ENCODE peak calls at places on chromosomes 2 and 18, in seven cellular contexts. One of them, this sample, is unnamed.

GRCh38 chr2:164032995-164033394 is 297.2 kb upstream of the FIGN start:
- DNase-seq in WERI-Rb-1: no peak
- DNase-seq in kidney epithelial cell: no peak
- DNase-seq in Peyer's patch: no peak
- DNase-seq in MCF 10A: no peak
- DNase-seq in HL-60: no peak
- DNase-seq in foreskin fibroblast: no peak
- DNase-seq in this sample: no peak

GRCh38 chr2:134178109-134178877 is 75.6 kb upstream of the MGAT5 start:
- DNase-seq in WERI-Rb-1: peak
- DNase-seq in kidney epithelial cell: no peak
- DNase-seq in Peyer's patch: no peak
- DNase-seq in MCF 10A: no peak
- DNase-seq in HL-60: no peak
- DNase-seq in foreskin fibroblast: no peak
- DNase-seq in this sample: no peak

GRCh38 chr2:239611222-239611795 is 210.5 kb upstream of the HDAC4 start:
- DNase-seq in WERI-Rb-1: no peak
- DNase-seq in kidney epithelial cell: no peak
- DNase-seq in Peyer's patch: no peak
- DNase-seq in MCF 10A: no peak
- DNase-seq in HL-60: no peak
- DNase-seq in foreskin fibroblast: no peak
- DNase-seq in this sample: no peak

GRCh38 chr18:63888473-63889190 is 1.1 kb downstream of the SERPINB2 start:
- DNase-seq in WERI-Rb-1: no peak
- DNase-seq in kidney epithelial cell: no peak
- DNase-seq in Peyer's patch: no peak
- DNase-seq in MCF 10A: peak
- DNase-seq in HL-60: peak
- DNase-seq in foreskin fibroblast: peak
- DNase-seq in this sample: no peak

GRCh38 chr2:161547130-161547529 is 77.1 kb upstream of the SLC4A10 start:
- DNase-seq in WERI-Rb-1: no peak
- DNase-seq in kidney epithelial cell: no peak
- DNase-seq in Peyer's patch: no peak
- DNase-seq in MCF 10A: no peak
- DNase-seq in HL-60: no peak
- DNase-seq in foreskin fibroblast: no peak
- DNase-seq in this sample: no peak

GRCh38 chr2:224882291-224883171 is 159.7 kb downstream of the DOCK10 start:
- DNase-seq in WERI-Rb-1: no peak
- DNase-seq in kidney epithelial cell: peak
- DNase-seq in Peyer's patch: no peak
- DNase-seq in MCF 10A: peak
- DNase-seq in HL-60: peak
- DNase-seq in foreskin fibroblast: peak
- DNase-seq in this sample: no peak

GRCh38 chr2:191376981-191377629 is 131.9 kb downstream of the MYO1B start:
- DNase-seq in WERI-Rb-1: no peak
- DNase-seq in kidney epithelial cell: peak
- DNase-seq in Peyer's patch: peak
- DNase-seq in MCF 10A: peak
- DNase-seq in HL-60: peak
- DNase-seq in foreskin fibroblast: peak
- DNase-seq in this sample: no peak

GRCh38 chr18:66971951-66972350 is 368.1 kb upstream of the CDH19 start:
- DNase-seq in WERI-Rb-1: no peak
- DNase-seq in kidney epithelial cell: no peak
- DNase-seq in Peyer's patch: no peak
- DNase-seq in MCF 10A: no peak
- DNase-seq in HL-60: no peak
- DNase-seq in foreskin fibroblast: no peak
- DNase-seq in this sample: no peak

GRCh38 chr2:69050802-69051201 is 37.8 kb downstream of the ANTXR1 start:
- DNase-seq in WERI-Rb-1: no peak
- DNase-seq in kidney epithelial cell: no peak
- DNase-seq in Peyer's patch: no peak
- DNase-seq in MCF 10A: no peak
- DNase-seq in HL-60: no peak
- DNase-seq in foreskin fibroblast: no peak
- DNase-seq in this sample: no peak

GRCh38 chr2:46814160-46814559 is 101.4 kb downstream of the MCFD2 start:
- DNase-seq in WERI-Rb-1: no peak
- DNase-seq in kidney epithelial cell: no peak
- DNase-seq in Peyer's patch: no peak
- DNase-seq in MCF 10A: no peak
- DNase-seq in HL-60: no peak
- DNase-seq in foreskin fibroblast: peak
- DNase-seq in this sample: peak

GRCh38 chr18:45863469-45863868 is 38.0 kb downstream of the SIGLEC15 start:
- DNase-seq in WERI-Rb-1: no peak
- DNase-seq in kidney epithelial cell: no peak
- DNase-seq in Peyer's patch: no peak
- DNase-seq in MCF 10A: no peak
- DNase-seq in HL-60: no peak
- DNase-seq in foreskin fibroblast: no peak
- DNase-seq in this sample: no peak

GRCh38 chr2:61793389-61793836 is 60.4 kb downstream of the FAM161A start:
- DNase-seq in WERI-Rb-1: peak
- DNase-seq in kidney epithelial cell: peak
- DNase-seq in Peyer's patch: peak
- DNase-seq in MCF 10A: peak
- DNase-seq in HL-60: peak
- DNase-seq in foreskin fibroblast: peak
- DNase-seq in this sample: peak

GRCh38 chr18:63175264-63175663 is 144.3 kb downstream of the BCL2 start:
- DNase-seq in WERI-Rb-1: no peak
- DNase-seq in kidney epithelial cell: no peak
- DNase-seq in Peyer's patch: no peak
- DNase-seq in MCF 10A: no peak
- DNase-seq in HL-60: no peak
- DNase-seq in foreskin fibroblast: no peak
- DNase-seq in this sample: no peak

GRCh38 chr2:235070063-235070706 is 118.4 kb downstream of the SH3BP4 start:
- DNase-seq in WERI-Rb-1: no peak
- DNase-seq in kidney epithelial cell: peak
- DNase-seq in Peyer's patch: no peak
- DNase-seq in MCF 10A: peak
- DNase-seq in HL-60: no peak
- DNase-seq in foreskin fibroblast: peak
- DNase-seq in this sample: no peak

GRCh38 chr18:46152436-46152807 is 48.2 kb downstream of the HAUS1 start:
- DNase-seq in WERI-Rb-1: peak
- DNase-seq in kidney epithelial cell: no peak
- DNase-seq in Peyer's patch: no peak
- DNase-seq in MCF 10A: peak
- DNase-seq in HL-60: no peak
- DNase-seq in foreskin fibroblast: peak
- DNase-seq in this sample: no peak

GRCh38 chr2:26299488-26300092 is 46.4 kb upstream of the SELENOI start:
- DNase-seq in WERI-Rb-1: no peak
- DNase-seq in kidney epithelial cell: no peak
- DNase-seq in Peyer's patch: peak
- DNase-seq in MCF 10A: peak
- DNase-seq in HL-60: no peak
- DNase-seq in foreskin fibroblast: peak
- DNase-seq in this sample: no peak

GRCh38 chr2:10773841-10774341 is 38.7 kb downstream of the PDIA6 start:
- DNase-seq in WERI-Rb-1: no peak
- DNase-seq in kidney epithelial cell: no peak
- DNase-seq in Peyer's patch: no peak
- DNase-seq in MCF 10A: peak
- DNase-seq in HL-60: no peak
- DNase-seq in foreskin fibroblast: no peak
- DNase-seq in this sample: no peak

GRCh38 chr2:158002079-158002478 is 99.6 kb upstream of the UPP2 start:
- DNase-seq in WERI-Rb-1: no peak
- DNase-seq in kidney epithelial cell: no peak
- DNase-seq in Peyer's patch: no peak
- DNase-seq in MCF 10A: no peak
- DNase-seq in HL-60: no peak
- DNase-seq in foreskin fibroblast: no peak
- DNase-seq in this sample: no peak

GRCh38 chr2:237967463-237967871 is 653 bp downstream of the UBE2F start:
- DNase-seq in WERI-Rb-1: peak
- DNase-seq in kidney epithelial cell: no peak
- DNase-seq in Peyer's patch: no peak
- DNase-seq in MCF 10A: peak
- DNase-seq in HL-60: no peak
- DNase-seq in foreskin fibroblast: peak
- DNase-seq in this sample: no peak

GRCh38 chr18:48752478-48752877 is 198.3 kb downstream of the SMAD7 start:
- DNase-seq in WERI-Rb-1: no peak
- DNase-seq in kidney epithelial cell: no peak
- DNase-seq in Peyer's patch: no peak
- DNase-seq in MCF 10A: no peak
- DNase-seq in HL-60: no peak
- DNase-seq in foreskin fibroblast: no peak
- DNase-seq in this sample: no peak

GRCh38 chr18:48751727-48752468 is 198.9 kb downstream of the SMAD7 start:
- DNase-seq in WERI-Rb-1: no peak
- DNase-seq in kidney epithelial cell: no peak
- DNase-seq in Peyer's patch: no peak
- DNase-seq in MCF 10A: no peak
- DNase-seq in HL-60: no peak
- DNase-seq in foreskin fibroblast: no peak
- DNase-seq in this sample: no peak

GRCh38 chr18:48752928-48753327 is 197.8 kb downstream of the SMAD7 start:
- DNase-seq in WERI-Rb-1: no peak
- DNase-seq in kidney epithelial cell: no peak
- DNase-seq in Peyer's patch: no peak
- DNase-seq in MCF 10A: no peak
- DNase-seq in HL-60: no peak
- DNase-seq in foreskin fibroblast: no peak
- DNase-seq in this sample: no peak

GRCh38 chr18:48750485-48751175 is 200.1 kb downstream of the SMAD7 start:
- DNase-seq in WERI-Rb-1: no peak
- DNase-seq in kidney epithelial cell: no peak
- DNase-seq in Peyer's patch: no peak
- DNase-seq in MCF 10A: no peak
- DNase-seq in HL-60: no peak
- DNase-seq in foreskin fibroblast: no peak
- DNase-seq in this sample: no peak

DNA sequence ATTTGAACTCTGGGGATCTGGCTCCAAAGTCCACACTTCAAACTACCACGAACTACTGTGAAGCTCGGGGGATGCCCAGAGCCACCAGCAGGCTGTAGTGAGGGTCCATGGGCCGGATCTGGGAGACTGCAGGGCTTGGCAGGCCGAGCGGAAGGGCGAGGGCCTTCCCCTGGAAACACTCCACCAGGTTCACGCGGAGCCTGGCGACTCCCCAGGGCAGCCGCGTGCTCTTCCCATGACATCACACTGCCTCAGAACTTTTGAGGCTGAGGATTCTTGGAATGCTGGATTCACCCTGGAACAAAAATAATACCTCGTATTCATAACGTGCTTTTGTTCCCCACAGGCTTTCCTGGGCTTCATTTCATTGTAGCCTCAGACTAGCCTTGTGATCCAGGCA is 201.0 kb downstream of the SMAD7 start:
- DNase-seq in WERI-Rb-1: no peak
- DNase-seq in kidney epithelial cell: no peak
- DNase-seq in Peyer's patch: no peak
- DNase-seq in MCF 10A: no peak
- DNase-seq in HL-60: no peak
- DNase-seq in foreskin fibroblast: peak
- DNase-seq in this sample: no peak
- TF ChIP-seq CTCF in WERI-Rb-1: no peak
- TF ChIP-seq CTCF in kidney epithelial cell: no peak
- TF ChIP-seq CTCF in Peyer's patch: no peak
- TF ChIP-seq CTCF in MCF 10A: no peak
- TF ChIP-seq CTCF in HL-60: no peak
- TF ChIP-seq CTCF in foreskin fibroblast: no peak
- TF ChIP-seq CTCF in this sample: no peak

DNA sequence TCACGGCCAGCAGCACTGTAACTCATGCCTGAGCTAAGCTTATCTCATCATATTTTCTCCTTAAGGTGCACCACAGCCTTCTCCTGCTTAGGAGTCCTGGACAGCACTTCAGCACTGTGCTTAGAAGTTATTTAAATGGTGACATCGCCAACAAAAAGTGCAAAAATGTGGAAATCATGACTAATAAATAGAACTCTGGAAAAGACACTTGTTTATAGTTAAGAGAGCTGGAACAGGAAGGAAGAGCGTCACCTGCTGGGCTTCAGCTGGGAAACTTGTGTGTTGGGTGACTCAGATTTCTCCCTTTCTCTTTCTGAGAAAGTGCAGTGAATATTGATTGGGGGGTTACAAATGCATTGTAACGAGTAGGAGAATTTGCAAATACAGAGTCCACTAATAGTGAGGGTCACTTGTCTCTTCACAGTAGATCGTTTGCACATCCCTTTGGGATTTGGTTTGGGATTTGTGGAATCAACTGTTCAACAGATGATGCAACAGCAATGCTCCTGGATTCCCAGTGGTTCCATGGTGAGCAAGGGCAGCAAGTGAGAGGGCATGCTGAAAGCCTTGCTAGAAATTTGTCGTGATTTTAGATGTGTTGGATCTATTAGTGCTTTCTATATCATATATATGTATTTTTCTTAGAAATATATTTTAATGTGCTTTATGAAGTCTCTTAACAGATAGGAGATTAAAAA is 84.2 kb downstream of the DOK6 start:
- DNase-seq in WERI-Rb-1: no peak
- DNase-seq in kidney epithelial cell: peak
- DNase-seq in Peyer's patch: no peak
- DNase-seq in MCF 10A: peak
- DNase-seq in HL-60: no peak
- DNase-seq in foreskin fibroblast: peak
- DNase-seq in this sample: no peak
- TF ChIP-seq CTCF in WERI-Rb-1: no peak
- TF ChIP-seq CTCF in kidney epithelial cell: peak
- TF ChIP-seq CTCF in Peyer's patch: no peak
- TF ChIP-seq CTCF in MCF 10A: no peak
- TF ChIP-seq CTCF in HL-60: no peak
- TF ChIP-seq CTCF in foreskin fibroblast: peak
- TF ChIP-seq CTCF in this sample: no peak

GRCh38 chr18:61782545-61782944 is 110.3 kb downstream of the RNF152 start:
- DNase-seq in WERI-Rb-1: no peak
- DNase-seq in kidney epithelial cell: no peak
- DNase-seq in Peyer's patch: no peak
- DNase-seq in MCF 10A: no peak
- DNase-seq in HL-60: no peak
- DNase-seq in foreskin fibroblast: no peak
- DNase-seq in this sample: no peak
- TF ChIP-seq CTCF in WERI-Rb-1: no peak
- TF ChIP-seq CTCF in kidney epithelial cell: no peak
- TF ChIP-seq CTCF in Peyer's patch: no peak
- TF ChIP-seq CTCF in MCF 10A: no peak
- TF ChIP-seq CTCF in HL-60: no peak
- TF ChIP-seq CTCF in foreskin fibroblast: no peak
- TF ChIP-seq CTCF in this sample: no peak

GRCh38 chr18:37289423-37289822 is 276.2 kb downstream of the CELF4 start:
- DNase-seq in WERI-Rb-1: no peak
- DNase-seq in kidney epithelial cell: no peak
- DNase-seq in Peyer's patch: no peak
- DNase-seq in MCF 10A: no peak
- DNase-seq in HL-60: no peak
- DNase-seq in foreskin fibroblast: no peak
- DNase-seq in this sample: no peak
- TF ChIP-seq CTCF in WERI-Rb-1: no peak
- TF ChIP-seq CTCF in kidney epithelial cell: no peak
- TF ChIP-seq CTCF in Peyer's patch: no peak
- TF ChIP-seq CTCF in MCF 10A: no peak
- TF ChIP-seq CTCF in HL-60: no peak
- TF ChIP-seq CTCF in foreskin fibroblast: no peak
- TF ChIP-seq CTCF in this sample: no peak